ENCODE peak calls at places on chromosomes 16 and 17, in five cellular contexts. T, M, L, X and C are unnamed samples.

GRCh38 chr16:85209526-85210121 is 97.4 kb upstream of the CIBAR2 start:
- ATAC-seq in T (peak; percentile 41), M (no peak), L (no peak), X (no peak), C (no peak)

GRCh38 chr16:70418274-70418992 is 20.5 kb downstream of the ST3GAL2 start:
- ATAC-seq in T (no peak), M (no peak), L (no peak), X (no peak), C (no peak)

GRCh38 chr16:23143391-23143790 is 5.9 kb downstream of the USP31 start:
- ATAC-seq in T (no peak), M (no peak), L (no peak), X (no peak), C (no peak)

GRCh38 chr16:7391694-7392093 is 59.0 kb downstream of the RBFOX1 start:
- ATAC-seq in T (peak; percentile 85), M (no peak), L (no peak), X (no peak), C (no peak)

GRCh38 chr16:2896480-2897010 is 13.5 kb downstream of the FLYWCH2 start:
- ATAC-seq in T (no peak), M (no peak), L (peak; percentile 13), X (no peak), C (peak; percentile 7)

GRCh38 chr17:42891539-42892152 is 9.0 kb upstream of the G6PC1 start:
- ATAC-seq in T (peak; percentile 56), M (peak; percentile 55), L (no peak), X (peak; percentile 62), C (no peak)

GRCh38 chr16:69166221-69166833 is 20.6 kb upstream of the SNTB2 start:
- ATAC-seq in T (no peak), M (no peak), L (peak; percentile 72), X (peak; percentile 38), C (peak; percentile 25)

GRCh38 chr17:51540151-51540550 is 279.8 kb downstream of the UTP18 start:
- ATAC-seq in T (no peak), M (no peak), L (no peak), X (no peak), C (no peak)

GRCh38 chr17:76517638-76518038 is 16.4 kb upstream of the RHBDF2 start:
- ATAC-seq in T (no peak), M (no peak), L (no peak), X (no peak), C (peak; percentile 44)

GRCh38 chr16:85291302-85292148 is 179.3 kb upstream of the CIBAR2 start:
- ATAC-seq in T (no peak), M (peak; percentile 77), L (peak; percentile 54), X (peak; percentile 74), C (no peak)

GRCh38 chr16:23343643-23344612 is 41.8 kb downstream of the SCNN1B start:
- ATAC-seq in T (no peak), M (no peak), L (no peak), X (peak; percentile 33), C (no peak)

GRCh38 chr16:89324056-89325010 is 106.8 kb downstream of the ZNF778 start:
- ATAC-seq in T (no peak), M (no peak), L (peak; percentile 80), X (no peak), C (no peak)